ENCODE peak calls at places on chromosome 4, in seven cellular contexts. One of them, this sample, is unnamed. For H3K27me3, the result is how much of the 10 kb centered on the place peaks cover.

GRCh38 chr4:140756292-140757219 is at the start of gene TBC1D9:
- DNase-seq in psoas muscle: peak
- DNase-seq in tibial artery: peak
- DNase-seq in brain microvascular endothelial cell: peak
- DNase-seq in PC-9: peak
- DNase-seq in heart right ventricle: peak
- DNase-seq in fibroblast of lung: peak
- DNase-seq in this sample: no peak

GRCh38 chr4:11471613-11472012 is 42.9 kb upstream of the HS3ST1 start:
- DNase-seq in tibial artery: no peak
- DNase-seq in brain microvascular endothelial cell: no peak
- DNase-seq in psoas muscle: no peak
- DNase-seq in PC-9: no peak
- DNase-seq in heart right ventricle: peak
- DNase-seq in fibroblast of lung: no peak
- DNase-seq in this sample: peak

GRCh38 chr4:141248029-141248428 is 27.3 kb downstream of the ZNF330 start:
- DNase-seq in tibial artery: no peak
- DNase-seq in psoas muscle: peak
- DNase-seq in fibroblast of lung: peak
- DNase-seq in heart right ventricle: no peak
- DNase-seq in PC-9: no peak
- DNase-seq in brain microvascular endothelial cell: peak
- DNase-seq in this sample: no peak

GRCh38 chr4:84455697-84456096 is 43.4 kb downstream of the NKX6-1 start:
- DNase-seq in fibroblast of lung: no peak
- DNase-seq in brain microvascular endothelial cell: peak
- DNase-seq in psoas muscle: no peak
- DNase-seq in PC-9: no peak
- DNase-seq in heart right ventricle: no peak
- DNase-seq in tibial artery: no peak
- DNase-seq in this sample: no peak

GRCh38 chr4:73776363-73776762 is 36.0 kb downstream of the CXCL8 start:
- DNase-seq in fibroblast of lung: peak
- DNase-seq in psoas muscle: no peak
- DNase-seq in tibial artery: peak
- DNase-seq in PC-9: peak
- DNase-seq in brain microvascular endothelial cell: peak
- DNase-seq in heart right ventricle: peak
- DNase-seq in this sample: no peak

GRCh38 chr4:6749340-6750171 is 33.0 kb upstream of the KIAA0232 start:
- DNase-seq in psoas muscle: peak
- DNase-seq in PC-9: peak
- DNase-seq in tibial artery: peak
- DNase-seq in heart right ventricle: peak
- DNase-seq in fibroblast of lung: peak
- DNase-seq in brain microvascular endothelial cell: peak
- DNase-seq in this sample: no peak

GRCh38 chr4:88054909-88055308 is 47.5 kb downstream of the PKD2 start:
- DNase-seq in fibroblast of lung: peak
- DNase-seq in PC-9: peak
- DNase-seq in brain microvascular endothelial cell: peak
- DNase-seq in heart right ventricle: peak
- DNase-seq in tibial artery: no peak
- DNase-seq in psoas muscle: no peak
- DNase-seq in this sample: no peak

GRCh38 chr4:174549696-174550095 is 27.4 kb upstream of the HPGD start:
- DNase-seq in PC-9: no peak
- DNase-seq in fibroblast of lung: no peak
- DNase-seq in tibial artery: no peak
- DNase-seq in heart right ventricle: no peak
- DNase-seq in brain microvascular endothelial cell: no peak
- DNase-seq in psoas muscle: no peak
- DNase-seq in this sample: no peak

GRCh38 chr4:180913750-180914149 is 1329.5 kb upstream of the TENM3 start:
- DNase-seq in psoas muscle: no peak
- DNase-seq in PC-9: no peak
- DNase-seq in heart right ventricle: no peak
- DNase-seq in brain microvascular endothelial cell: no peak
- DNase-seq in fibroblast of lung: no peak
- DNase-seq in tibial artery: no peak
- DNase-seq in this sample: no peak

GRCh38 chr4:121479801-121480200 is 99.0 kb upstream of the QRFPR start:
- DNase-seq in heart right ventricle: no peak
- DNase-seq in tibial artery: no peak
- DNase-seq in PC-9: no peak
- DNase-seq in fibroblast of lung: no peak
- DNase-seq in brain microvascular endothelial cell: no peak
- DNase-seq in psoas muscle: no peak
- DNase-seq in this sample: no peak

GRCh38 chr4:499563-499962 is 553 bp downstream of the PIGG start:
- DNase-seq in tibial artery: no peak
- DNase-seq in brain microvascular endothelial cell: no peak
- DNase-seq in PC-9: peak
- DNase-seq in heart right ventricle: no peak
- DNase-seq in fibroblast of lung: no peak
- DNase-seq in psoas muscle: no peak
- DNase-seq in this sample: no peak

GRCh38 chr4:3709846-3710441 is 56.2 kb upstream of the ADRA2C start:
- DNase-seq in PC-9: no peak
- DNase-seq in fibroblast of lung: no peak
- DNase-seq in tibial artery: no peak
- DNase-seq in psoas muscle: peak
- DNase-seq in heart right ventricle: no peak
- DNase-seq in brain microvascular endothelial cell: no peak
- DNase-seq in this sample: no peak

GRCh38 chr4:155745984-155746383 is 12.8 kb upstream of the GUCY1B1 start:
- DNase-seq in PC-9: no peak
- DNase-seq in brain microvascular endothelial cell: peak
- DNase-seq in psoas muscle: no peak
- DNase-seq in tibial artery: no peak
- DNase-seq in fibroblast of lung: peak
- DNase-seq in heart right ventricle: no peak
- DNase-seq in this sample: no peak

DNA sequence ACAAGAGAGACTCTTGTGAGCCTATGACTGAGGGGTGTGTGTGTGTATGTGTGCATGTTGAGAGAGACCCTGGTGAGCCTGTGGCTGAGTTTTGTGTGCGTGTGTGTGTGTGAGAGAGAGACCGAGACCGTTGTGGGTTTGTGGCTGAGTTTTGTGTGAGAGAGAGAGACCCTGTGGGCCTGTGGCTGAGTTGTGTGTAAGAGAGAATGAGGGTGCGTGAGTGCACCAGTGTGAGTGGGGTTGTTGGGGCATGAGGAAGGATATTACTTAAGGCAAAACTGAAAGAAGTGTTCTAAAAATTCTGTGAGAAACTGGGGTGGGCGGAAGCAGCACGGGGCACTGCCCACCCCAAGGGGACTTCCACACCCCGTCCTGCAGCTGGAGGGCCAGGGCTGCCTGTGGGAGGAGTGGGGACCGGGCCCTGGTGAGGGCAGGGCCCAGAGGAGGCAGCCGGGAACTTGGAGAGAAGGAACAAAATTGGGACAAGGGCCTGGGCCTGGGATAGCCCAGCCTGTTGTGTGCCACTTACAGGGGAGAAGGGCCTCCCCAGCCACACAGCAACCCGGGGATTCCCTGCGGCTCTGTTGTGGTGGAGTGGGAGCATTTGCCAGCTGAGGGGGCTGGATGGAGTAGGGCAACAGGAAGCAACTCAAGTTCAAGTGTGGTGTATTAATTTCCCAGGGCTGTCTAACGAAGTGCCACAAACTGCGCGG is 22.0 kb downstream of the TMEM131L start:
- DNase-seq in PC-9: no peak
- DNase-seq in fibroblast of lung: peak
- DNase-seq in psoas muscle: no peak
- DNase-seq in heart right ventricle: no peak
- DNase-seq in brain microvascular endothelial cell: peak
- DNase-seq in tibial artery: peak
- DNase-seq in this sample: no peak
- H3K27ac ChIP-seq in PC-9: no peak
- H3K27ac ChIP-seq in fibroblast of lung: peak
- H3K27ac ChIP-seq in psoas muscle: peak
- H3K27ac ChIP-seq in heart right ventricle: peak
- H3K27ac ChIP-seq in brain microvascular endothelial cell: peak
- H3K27ac ChIP-seq in tibial artery: peak
- H3K27ac ChIP-seq in this sample: peak

GRCh38 chr4:158863296-158863695 is 94.5 kb downstream of the FNIP2 start:
- DNase-seq in brain microvascular endothelial cell: no peak
- DNase-seq in heart right ventricle: no peak
- DNase-seq in psoas muscle: no peak
- DNase-seq in fibroblast of lung: no peak
- DNase-seq in tibial artery: no peak
- DNase-seq in PC-9: no peak
- DNase-seq in this sample: no peak
- H3K27me3 ChIP-seq in brain microvascular endothelial cell: under half
- H3K27me3 ChIP-seq in heart right ventricle: under half
- H3K27me3 ChIP-seq in psoas muscle: under half
- H3K27me3 ChIP-seq in fibroblast of lung: under half
- H3K27me3 ChIP-seq in tibial artery: under half
- H3K27me3 ChIP-seq in PC-9: under half
- H3K27me3 ChIP-seq in this sample: under half

GRCh38 chr4:163111588-163111987 is 55.1 kb downstream of the NAF1 start:
- DNase-seq in psoas muscle: no peak
- DNase-seq in tibial artery: no peak
- DNase-seq in PC-9: no peak
- DNase-seq in brain microvascular endothelial cell: peak
- DNase-seq in fibroblast of lung: peak
- DNase-seq in heart right ventricle: no peak
- DNase-seq in this sample: no peak
- TF ChIP-seq CTCF in psoas muscle: no peak
- TF ChIP-seq CTCF in tibial artery: peak
- TF ChIP-seq CTCF in PC-9: no peak
- TF ChIP-seq CTCF in brain microvascular endothelial cell: peak
- TF ChIP-seq CTCF in fibroblast of lung: peak
- TF ChIP-seq CTCF in heart right ventricle: no peak
- TF ChIP-seq CTCF in this sample: no peak

GRCh38 chr4:31088600-31089230 is 368.5 kb downstream of the PCDH7 start:
- DNase-seq in fibroblast of lung: peak
- DNase-seq in brain microvascular endothelial cell: peak
- DNase-seq in PC-9: peak
- DNase-seq in heart right ventricle: peak
- DNase-seq in tibial artery: no peak
- DNase-seq in psoas muscle: no peak
- DNase-seq in this sample: no peak

GRCh38 chr4:31085736-31086135 is 365.6 kb downstream of the PCDH7 start:
- DNase-seq in heart right ventricle: no peak
- DNase-seq in fibroblast of lung: no peak
- DNase-seq in psoas muscle: no peak
- DNase-seq in tibial artery: no peak
- DNase-seq in brain microvascular endothelial cell: no peak
- DNase-seq in PC-9: no peak
- DNase-seq in this sample: no peak

GRCh38 chr4:31094474-31094873 is 374.3 kb downstream of the PCDH7 start:
- DNase-seq in tibial artery: no peak
- DNase-seq in PC-9: no peak
- DNase-seq in heart right ventricle: no peak
- DNase-seq in fibroblast of lung: no peak
- DNase-seq in psoas muscle: no peak
- DNase-seq in brain microvascular endothelial cell: no peak
- DNase-seq in this sample: no peak

GRCh38 chr4:31086771-31087330 is 366.7 kb downstream of the PCDH7 start:
- DNase-seq in heart right ventricle: no peak
- DNase-seq in PC-9: no peak
- DNase-seq in psoas muscle: no peak
- DNase-seq in tibial artery: no peak
- DNase-seq in brain microvascular endothelial cell: no peak
- DNase-seq in fibroblast of lung: peak
- DNase-seq in this sample: no peak

GRCh38 chr4:31089815-31090214 is 369.6 kb downstream of the PCDH7 start:
- DNase-seq in brain microvascular endothelial cell: peak
- DNase-seq in heart right ventricle: peak
- DNase-seq in fibroblast of lung: peak
- DNase-seq in PC-9: peak
- DNase-seq in tibial artery: peak
- DNase-seq in psoas muscle: no peak
- DNase-seq in this sample: no peak
- H3K27ac ChIP-seq in brain microvascular endothelial cell: no peak
- H3K27ac ChIP-seq in heart right ventricle: peak
- H3K27ac ChIP-seq in fibroblast of lung: no peak
- H3K27ac ChIP-seq in PC-9: peak
- H3K27ac ChIP-seq in tibial artery: peak
- H3K27ac ChIP-seq in psoas muscle: no peak
- H3K27ac ChIP-seq in this sample: no peak

GRCh38 chr4:110619401-110620247 is 3.3 kb downstream of the PITX2 start:
- DNase-seq in PC-9: no peak
- DNase-seq in fibroblast of lung: no peak
- DNase-seq in heart right ventricle: no peak
- DNase-seq in brain microvascular endothelial cell: no peak
- DNase-seq in psoas muscle: no peak
- DNase-seq in tibial artery: no peak
- DNase-seq in this sample: no peak

GRCh38 chr4:110620352-110621327 is 2.2 kb downstream of the PITX2 start:
- DNase-seq in psoas muscle: peak
- DNase-seq in fibroblast of lung: no peak
- DNase-seq in brain microvascular endothelial cell: no peak
- DNase-seq in PC-9: no peak
- DNase-seq in heart right ventricle: no peak
- DNase-seq in tibial artery: no peak
- DNase-seq in this sample: no peak

GRCh38 chr4:110622841-110623709 is at the start of gene PITX2:
- DNase-seq in brain microvascular endothelial cell: peak
- DNase-seq in tibial artery: no peak
- DNase-seq in fibroblast of lung: peak
- DNase-seq in PC-9: peak
- DNase-seq in heart right ventricle: peak
- DNase-seq in psoas muscle: peak
- DNase-seq in this sample: no peak

GRCh38 chr4:110621839-110622751 is 782 bp downstream of the PITX2 start:
- DNase-seq in heart right ventricle: no peak
- DNase-seq in fibroblast of lung: no peak
- DNase-seq in tibial artery: no peak
- DNase-seq in psoas muscle: no peak
- DNase-seq in brain microvascular endothelial cell: no peak
- DNase-seq in PC-9: peak
- DNase-seq in this sample: no peak

DNA sequence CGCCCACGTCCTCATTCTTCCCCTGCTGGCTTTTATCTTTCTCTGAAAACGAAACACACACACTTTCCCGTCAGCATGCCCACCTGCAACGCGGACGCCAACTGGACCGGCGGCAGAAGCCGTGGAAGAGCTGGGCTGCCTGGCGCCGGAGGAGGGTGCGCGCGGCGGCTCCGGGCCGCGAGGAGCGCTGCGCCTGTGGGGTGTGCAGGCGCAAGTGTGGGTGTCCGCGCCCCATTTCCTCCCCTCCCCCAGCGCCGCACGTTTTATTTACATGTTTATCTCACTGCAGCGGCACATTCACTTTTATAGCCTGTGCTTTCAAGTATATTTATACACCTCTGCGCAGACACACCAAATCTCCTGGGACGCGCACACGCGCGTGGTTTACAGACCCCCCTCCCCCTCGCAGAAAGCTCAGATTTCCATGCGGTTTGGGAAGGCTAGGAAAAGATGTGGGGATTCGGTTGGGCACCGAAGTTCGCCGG is 1.5 kb downstream of the PITX2 start:
- DNase-seq in heart right ventricle: no peak
- DNase-seq in tibial artery: no peak
- DNase-seq in fibroblast of lung: no peak
- DNase-seq in PC-9: no peak
- DNase-seq in brain microvascular endothelial cell: no peak
- DNase-seq in psoas muscle: peak
- DNase-seq in this sample: no peak
- H3K27me3 ChIP-seq in heart right ventricle: half or more
- H3K27me3 ChIP-seq in tibial artery: half or more
- H3K27me3 ChIP-seq in fibroblast of lung: half or more
- H3K27me3 ChIP-seq in PC-9: under half
- H3K27me3 ChIP-seq in brain microvascular endothelial cell: half or more
- H3K27me3 ChIP-seq in psoas muscle: under half
- H3K27me3 ChIP-seq in this sample: half or more

GRCh38 chr4:86346320-86346719 is 13.5 kb downstream of the MAPK10 start:
- DNase-seq in psoas muscle: no peak
- DNase-seq in heart right ventricle: no peak
- DNase-seq in PC-9: no peak
- DNase-seq in tibial artery: no peak
- DNase-seq in fibroblast of lung: no peak
- DNase-seq in brain microvascular endothelial cell: no peak
- DNase-seq in this sample: no peak
- TF ChIP-seq CTCF in psoas muscle: no peak
- TF ChIP-seq CTCF in heart right ventricle: no peak
- TF ChIP-seq CTCF in PC-9: no peak
- TF ChIP-seq CTCF in tibial artery: no peak
- TF ChIP-seq CTCF in fibroblast of lung: no peak
- TF ChIP-seq CTCF in brain microvascular endothelial cell: no peak
- TF ChIP-seq CTCF in this sample: no peak

This sample was measured in CD4-positive, alpha-beta T cell.